ENCODE peak calls at places on chromosomes 5 and 9, in six cellular contexts. G is trophoblast cell, C is IMR-90, Z is H9, V is H1, H is neuronal stem cell. J is an unnamed sample.

GRCh38 chr5:73928486-73928885 is 302.5 kb downstream of the ARHGEF28 start:
- DNase-seq in G (no peak), C (no peak), Z (no peak), V (no peak), H (no peak), J (no peak)

GRCh38 chr9:18689881-18690280 is 215.9 kb downstream of the ADAMTSL1 start:
- DNase-seq in G (no peak), C (peak), Z (no peak), V (no peak), H (no peak), J (no peak)

GRCh38 chr9:77865385-77865784 is 166.2 kb downstream of the GNAQ start:
- DNase-seq in G (no peak), C (no peak), Z (no peak), V (no peak), H (no peak), J (no peak)

GRCh38 chr5:65172486-65173129 is 309.1 kb downstream of the ADAMTS6 start:
- DNase-seq in G (no peak), C (peak), Z (no peak), V (no peak), H (no peak), J (no peak)

GRCh38 chr5:169577966-169578365 is 5.6 kb upstream of the SPDL1 start:
- DNase-seq in G (peak), C (no peak), Z (no peak), V (no peak), H (no peak), J (no peak)

GRCh38 chr9:127258884-127259471 is 5.6 kb upstream of the GARNL3 start:
- DNase-seq in G (no peak), C (no peak), Z (no peak), V (no peak), H (no peak), J (no peak)

GRCh38 chr9:4987996-4988421 is 2.9 kb downstream of the JAK2 start:
- DNase-seq in G (peak), C (peak), Z (peak), V (peak), H (peak), J (peak)

GRCh38 chr9:70484232-70485130 is 70.0 kb upstream of the KLF9 start:
- DNase-seq in G (peak), C (peak), Z (peak), V (no peak), H (peak), J (peak)

GRCh38 chr5:151214614-151215545 is 9.0 kb downstream of the CCDC69 start:
- DNase-seq in G (peak), C (no peak), Z (no peak), V (no peak), H (no peak), J (no peak)

GRCh38 chr5:134493461-134494055 is 31.9 kb upstream of the JADE2 start:
- DNase-seq in G (no peak), C (no peak), Z (no peak), V (no peak), H (no peak), J (no peak)

GRCh38 chr9:72772641-72773040 is 180.2 kb downstream of the ALDH1A1 start:
- DNase-seq in G (no peak), C (peak), Z (no peak), V (no peak), H (no peak), J (peak)

DNA sequence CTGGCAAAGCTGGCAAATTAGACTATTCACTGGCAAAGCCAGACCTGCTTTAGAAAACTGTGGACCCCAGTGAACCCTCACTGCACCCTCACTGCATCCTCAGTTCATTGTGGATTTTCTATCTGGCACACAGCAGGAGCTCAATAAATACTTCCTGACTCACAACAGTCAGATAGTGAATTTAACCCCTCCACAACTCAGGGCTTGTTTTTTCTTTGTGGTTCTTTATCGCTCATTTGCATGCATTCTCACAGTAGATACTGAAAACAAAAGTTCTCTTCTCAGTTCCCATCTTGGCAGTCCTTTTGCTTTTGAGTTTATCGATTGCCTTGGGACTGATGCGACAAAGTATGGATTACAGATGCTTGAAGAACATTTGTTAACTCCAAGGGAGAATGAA is 99.8 kb downstream of the ACTL7B start:
- DNase-seq in G (no peak), C (no peak), Z (no peak), V (no peak), H (no peak), J (no peak)
- H4K91ac ChIP-seq in G (no peak), C (no peak), Z (no peak), V (no peak), H (no peak), J (no peak)

DNA sequence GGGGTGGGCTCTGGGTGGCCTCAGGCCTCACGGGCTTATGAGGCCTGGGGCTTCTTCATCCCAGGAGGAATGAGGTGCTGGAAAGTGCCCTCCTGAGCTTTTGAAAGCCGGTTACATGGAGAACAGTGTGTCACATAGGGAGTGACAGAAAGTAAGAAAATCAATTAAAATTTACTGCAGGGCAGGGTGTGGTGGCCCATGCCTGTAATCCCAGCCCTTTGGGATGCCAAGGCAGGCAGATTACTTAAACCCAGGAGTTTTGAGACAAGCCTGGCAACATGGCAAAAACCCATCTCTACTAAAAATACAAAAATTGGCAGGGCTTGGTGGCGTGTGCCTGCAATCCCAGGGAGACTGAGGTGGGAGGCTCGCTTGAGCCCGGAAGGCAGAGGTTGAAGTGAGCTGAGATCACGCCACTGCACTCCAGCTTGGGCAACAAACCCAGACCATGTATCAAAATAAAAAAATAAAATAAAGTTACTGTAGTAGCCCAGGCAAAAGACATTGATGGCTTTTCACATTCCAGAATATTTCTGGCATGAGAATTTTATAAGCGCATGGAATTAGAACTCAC is 125.8 kb upstream of the DAPK1 start:
- DNase-seq in G (no peak), C (no peak), Z (no peak), V (no peak), H (no peak), J (no peak)
- H2BK120ac ChIP-seq in G (no peak), C (no peak), Z (no peak), V (no peak), H (no peak), J (no peak)

GRCh38 chr5:135568923-135569360 is 9.8 kb downstream of the CXCL14 start:
- DNase-seq in G (no peak), C (no peak), Z (no peak), V (no peak), H (no peak), J (no peak)

GRCh38 chr5:135571210-135571609 is 7.6 kb downstream of the CXCL14 start:
- DNase-seq in G (no peak), C (no peak), Z (no peak), V (no peak), H (no peak), J (no peak)

GRCh38 chr5:135571902-135572301 is 6.9 kb downstream of the CXCL14 start:
- DNase-seq in G (no peak), C (no peak), Z (no peak), V (no peak), H (no peak), J (no peak)

GRCh38 chr5:135569755-135570452 is 8.9 kb downstream of the CXCL14 start:
- DNase-seq in G (peak), C (peak), Z (peak), V (peak), H (no peak), J (peak)

GRCh38 chr5:135570453-135570764 is 8.4 kb downstream of the CXCL14 start:
- DNase-seq in G (no peak), C (no peak), Z (no peak), V (no peak), H (no peak), J (no peak)
- H4K91ac ChIP-seq in G (no peak), C (no peak), Z (no peak), V (no peak), H (no peak), J (no peak)

GRCh38 chr9:133992780-133993634 is 883 bp upstream of the VAV2 start:
- DNase-seq in G (peak), C (peak), Z (peak), V (peak), H (peak), J (peak)
- H2BK120ac ChIP-seq in G (peak), C (peak), Z (no peak), V (no peak), H (peak), J (peak)

GRCh38 chr9:131484051-131484445 is 18.7 kb upstream of the POMT1 start:
- DNase-seq in G (no peak), C (no peak), Z (no peak), V (no peak), H (no peak), J (no peak)
- H4K91ac ChIP-seq in G (no peak), C (no peak), Z (no peak), V (no peak), H (no peak), J (no peak)

GRCh38 chr5:123800640-123801039 is 288.7 kb downstream of the CSNK1G3 start:
- DNase-seq in G (no peak), C (no peak), Z (no peak), V (no peak), H (no peak), J (no peak)
- H2BK120ac ChIP-seq in G (no peak), C (no peak), Z (no peak), V (no peak), H (no peak), J (no peak)

GRCh38 chr9:131589993-131590392 is 44.7 kb downstream of the PRRT1B start:
- DNase-seq in G (no peak), C (no peak), Z (no peak), V (no peak), H (no peak), J (no peak)

GRCh38 chr9:131593255-131593820 is 48.0 kb downstream of the PRRT1B start:
- DNase-seq in G (peak), C (peak), Z (no peak), V (no peak), H (no peak), J (peak)

GRCh38 chr9:131590907-131591844 is 45.9 kb downstream of the PRRT1B start:
- DNase-seq in G (peak), C (peak), Z (peak), V (peak), H (peak), J (peak)

GRCh38 chr9:131590449-131590848 is 45.1 kb downstream of the PRRT1B start:
- DNase-seq in G (no peak), C (no peak), Z (no peak), V (no peak), H (no peak), J (no peak)

DNA sequence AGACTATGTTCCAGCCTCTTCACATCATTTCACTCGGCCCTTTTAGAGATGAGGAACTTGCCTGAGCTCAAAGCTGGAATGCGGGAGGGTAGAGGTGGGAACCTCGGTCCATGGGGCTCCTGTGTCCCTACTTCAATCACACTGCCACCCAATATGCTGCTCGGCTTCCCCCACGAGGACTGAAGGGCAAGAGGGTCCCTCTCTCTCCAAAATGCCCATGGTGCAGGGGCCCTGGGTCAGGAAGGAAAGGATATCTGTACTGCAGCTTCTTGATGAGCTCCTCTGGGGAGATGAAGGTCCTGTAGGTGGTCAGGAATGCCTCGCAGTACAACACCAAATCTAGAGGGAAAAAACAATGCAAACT is 46.5 kb downstream of the PRRT1B start:
- DNase-seq in G (no peak), C (no peak), Z (no peak), V (no peak), H (no peak), J (no peak)
- H4K91ac ChIP-seq in G (peak), C (no peak), Z (no peak), V (no peak), H (no peak), J (no peak)

DNA sequence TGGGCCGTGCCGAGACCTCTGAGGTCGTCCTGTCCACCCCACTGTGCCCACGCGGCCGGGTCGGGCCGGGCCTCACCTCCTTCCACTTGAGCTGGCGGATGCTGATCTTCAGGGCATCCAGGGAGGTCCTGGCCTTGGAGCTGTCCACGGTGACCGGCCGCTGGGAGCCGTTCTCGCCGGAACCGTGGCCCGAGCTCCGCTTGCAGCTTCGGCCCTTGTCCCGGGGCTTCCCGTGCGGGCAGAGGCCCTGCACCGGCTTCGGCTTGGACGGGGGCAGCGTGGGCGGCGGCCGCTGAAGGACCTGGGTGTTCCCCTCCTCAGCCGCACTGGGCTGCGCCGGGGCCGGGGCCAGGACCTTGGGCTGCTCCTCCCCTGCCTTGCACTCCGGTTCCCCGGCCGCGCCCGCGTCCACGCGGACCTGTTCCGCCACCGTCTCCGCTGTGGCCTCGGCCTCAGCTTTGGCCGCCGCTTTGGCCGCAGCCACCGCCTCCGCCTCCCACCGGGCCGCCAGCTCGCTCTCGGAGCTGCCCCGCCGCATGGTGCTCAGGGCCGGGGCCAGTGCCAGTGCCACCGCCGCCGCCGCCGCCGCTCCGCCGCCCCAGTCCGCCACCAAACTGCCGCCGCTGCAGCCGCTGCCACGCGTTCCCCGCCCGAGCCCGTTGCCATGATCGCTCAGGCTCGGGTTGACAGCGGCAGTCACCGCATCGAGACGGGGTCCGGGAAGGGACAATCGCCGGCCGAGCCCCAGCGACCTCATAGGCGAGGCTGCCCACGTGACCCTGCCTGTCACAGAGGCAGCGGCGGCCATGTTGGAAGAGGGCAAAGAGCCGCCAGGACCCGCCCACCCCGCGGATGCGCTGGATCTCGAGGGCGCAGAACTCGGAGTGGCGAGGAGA is at the start of gene TTLL11:
- DNase-seq in G (peak), C (peak), Z (peak), V (peak), H (peak), J (peak)
- H2BK120ac ChIP-seq in G (no peak), C (peak), Z (no peak), V (no peak), H (no peak), J (no peak)

DNA sequence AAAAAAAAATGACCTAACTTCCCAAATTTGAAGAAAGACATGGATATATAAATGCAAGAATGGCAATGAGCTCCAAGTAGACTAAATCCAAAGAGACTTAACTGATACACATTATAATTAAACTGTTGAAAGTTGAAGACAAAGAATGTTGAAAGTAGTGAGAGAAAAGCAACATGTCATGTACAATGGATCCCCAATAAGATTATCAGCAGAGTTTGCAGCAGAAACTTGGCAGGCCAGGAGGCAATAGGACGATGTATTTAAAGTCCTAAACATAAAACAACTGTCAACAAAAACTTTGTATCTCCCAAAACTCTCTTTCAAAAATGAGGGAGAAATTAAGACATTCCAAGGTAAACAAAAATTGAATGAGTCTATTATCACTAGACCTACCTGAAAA is 8.6 kb upstream of the DIRAS2 start:
- DNase-seq in G (no peak), C (no peak), Z (no peak), V (no peak), H (no peak), J (no peak)
- H4K91ac ChIP-seq in G (no peak), C (no peak), Z (no peak), V (no peak), H (no peak), J (no peak)

DNA sequence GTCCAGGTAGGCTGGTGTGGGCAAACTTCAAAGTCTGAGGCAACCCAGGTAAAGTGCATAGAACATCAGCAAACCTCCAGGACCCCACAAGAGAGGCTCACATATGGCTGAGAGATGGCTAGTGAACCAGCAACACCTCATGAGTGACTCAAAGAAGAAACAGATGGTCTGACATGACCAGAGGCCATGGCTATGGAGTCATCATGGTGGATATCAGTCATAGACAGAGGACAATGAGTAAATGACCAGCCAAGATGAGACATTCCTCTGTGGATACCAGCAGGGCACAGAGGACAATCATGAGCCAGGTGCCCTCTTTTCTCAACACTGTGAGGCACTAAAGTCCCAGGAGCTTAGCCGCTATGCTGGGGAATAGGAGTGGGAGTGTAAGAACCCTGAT is 180.8 kb downstream of the RASEF start:
- DNase-seq in G (peak), C (peak), Z (no peak), V (no peak), H (no peak), J (peak)
- H2BK120ac ChIP-seq in G (peak), C (no peak), Z (no peak), V (peak), H (no peak), J (peak)

J was measured in mesenchymal stem cell.